ENCODE peak calls at places on chromosomes 5 and 9, in nine cellular contexts. I, N, F, C, K, J, Y, X and R are unnamed samples.

GRCh38 chr9:127974002-127974768 is 6.6 kb downstream of the EEIG1 start:
- DNase-seq in I (no peak), N (no peak), F (no peak), C (no peak), K (no peak), J (peak), Y (no peak), X (no peak), R (no peak)

GRCh38 chr5:43065384-43066230 is 25.5 kb upstream of the ANXA2R start:
- DNase-seq in I (peak), N (no peak), F (peak), C (peak), K (peak), J (peak), Y (no peak), X (peak), R (peak)

GRCh38 chr9:123049589-123050222 is 16.2 kb downstream of the GPR21 start:
- DNase-seq in I (no peak), N (no peak), F (peak), C (no peak), K (no peak), J (no peak), Y (no peak), X (no peak), R (peak)

GRCh38 chr5:31197183-31197582 is 3.7 kb downstream of the CDH6 start:
- DNase-seq in I (no peak), N (no peak), F (no peak), C (no peak), K (no peak), J (no peak), Y (no peak), X (no peak), R (no peak)

GRCh38 chr5:79189439-79190234 is 46.3 kb upstream of the JMY start:
- DNase-seq in I (no peak), N (no peak), F (no peak), C (no peak), K (no peak), J (no peak), Y (no peak), X (no peak), R (no peak)

GRCh38 chr5:171152382-171152781 is 156.7 kb upstream of the TLX3 start:
- DNase-seq in I (peak), N (no peak), F (no peak), C (no peak), K (no peak), J (no peak), Y (no peak), X (no peak), R (peak)

GRCh38 chr5:172085738-172086137 is 79.3 kb upstream of the FBXW11 start:
- DNase-seq in I (no peak), N (no peak), F (no peak), C (no peak), K (no peak), J (no peak), Y (no peak), X (no peak), R (no peak)

GRCh38 chr5:1916041-1917001 is 33.6 kb upstream of the IRX4 start:
- DNase-seq in I (no peak), N (no peak), F (no peak), C (no peak), K (no peak), J (no peak), Y (no peak), X (no peak), R (no peak)

GRCh38 chr5:178203670-178204204 is 596 bp upstream of the HNRNPAB start:
- DNase-seq in I (no peak), N (no peak), F (no peak), C (no peak), K (no peak), J (no peak), Y (peak), X (no peak), R (no peak)

GRCh38 chr9:124716795-124717194 is 54.3 kb downstream of the NR6A1 start:
- DNase-seq in I (peak), N (no peak), F (no peak), C (no peak), K (no peak), J (no peak), Y (no peak), X (no peak), R (peak)

GRCh38 chr9:4923580-4924544 is 61.2 kb upstream of the JAK2 start:
- DNase-seq in I (peak), N (no peak), F (peak), C (no peak), K (peak), J (no peak), Y (peak), X (peak), R (peak)

GRCh38 chr9:78781681-78782080 is 484.8 kb downstream of the PSAT1 start:
- DNase-seq in I (peak), N (no peak), F (no peak), C (no peak), K (no peak), J (peak), Y (no peak), X (no peak), R (peak)

GRCh38 chr5:32057157-32058096 is 116.7 kb downstream of the GOLPH3 start:
- DNase-seq in I (peak), N (no peak), F (no peak), C (no peak), K (no peak), J (no peak), Y (no peak), X (no peak), R (no peak)

GRCh38 chr5:149060325-149060724 is 2.5 kb downstream of the SH3TC2 start:
- DNase-seq in I (peak), N (no peak), F (peak), C (no peak), K (no peak), J (peak), Y (no peak), X (no peak), R (peak)

GRCh38 chr9:38063363-38063707 is 5.7 kb downstream of the SHB start:
- DNase-seq in I (no peak), N (no peak), F (no peak), C (no peak), K (no peak), J (no peak), Y (no peak), X (no peak), R (no peak)

GRCh38 chr9:16873131-16873787 is 2.8 kb upstream of the BNC2 start:
- DNase-seq in I (no peak), N (no peak), F (peak), C (no peak), K (no peak), J (no peak), Y (no peak), X (no peak), R (no peak)

GRCh38 chr5:65034782-65035181 is 266.1 kb downstream of the CWC27 start:
- DNase-seq in I (no peak), N (no peak), F (no peak), C (no peak), K (no peak), J (peak), Y (no peak), X (peak), R (no peak)

GRCh38 chr5:6814816-6815215 is 101.6 kb downstream of the TENT4A start:
- DNase-seq in I (no peak), N (no peak), F (no peak), C (no peak), K (no peak), J (no peak), Y (no peak), X (no peak), R (no peak)

GRCh38 chr5:96714951-96715451 is 52.8 kb downstream of the CAST start:
- DNase-seq in I (peak), N (peak), F (peak), C (peak), K (peak), J (no peak), Y (no peak), X (peak), R (no peak)

GRCh38 chr5:16976625-16977008 is 40.5 kb upstream of the MYO10 start:
- DNase-seq in I (no peak), N (no peak), F (no peak), C (no peak), K (no peak), J (no peak), Y (no peak), X (no peak), R (no peak)

GRCh38 chr5:115432691-115433090 is 111.9 kb downstream of the FEM1C start:
- DNase-seq in I (no peak), N (no peak), F (no peak), C (no peak), K (no peak), J (no peak), Y (no peak), X (no peak), R (no peak)

GRCh38 chr9:90219548-90220118 is 423.0 kb downstream of the DIRAS2 start:
- DNase-seq in I (no peak), N (no peak), F (peak), C (no peak), K (peak), J (peak), Y (peak), X (peak), R (peak)

GRCh38 chr9:89899476-89900047 is 294.8 kb downstream of the GADD45G start:
- DNase-seq in I (no peak), N (no peak), F (no peak), C (no peak), K (no peak), J (no peak), Y (no peak), X (no peak), R (no peak)

GRCh38 chr9:92299116-92299515 is 5.6 kb upstream of the IARS1 start:
- DNase-seq in I (no peak), N (no peak), F (no peak), C (no peak), K (no peak), J (no peak), Y (no peak), X (peak), R (no peak)

GRCh38 chr5:172892713-172893112 is 58.7 kb downstream of the ERGIC1 start:
- DNase-seq in I (no peak), N (no peak), F (no peak), C (no peak), K (no peak), J (no peak), Y (no peak), X (no peak), R (no peak)

GRCh38 chr5:40681351-40682311 is 1.9 kb downstream of the PTGER4 start:
- DNase-seq in I (peak), N (no peak), F (peak), C (no peak), K (peak), J (no peak), Y (no peak), X (no peak), R (peak)

GRCh38 chr5:139395844-139396640 is 1.1 kb upstream of the PROB1 start:
- DNase-seq in I (no peak), N (no peak), F (no peak), C (no peak), K (no peak), J (no peak), Y (no peak), X (no peak), R (no peak)

GRCh38 chr5:178312900-178313299 is 80.3 kb upstream of the PHYKPL start:
- DNase-seq in I (no peak), N (no peak), F (no peak), C (no peak), K (no peak), J (no peak), Y (no peak), X (no peak), R (no peak)

GRCh38 chr9:34069831-34070230 is 21.1 kb upstream of the UBAP2 start:
- DNase-seq in I (peak), N (no peak), F (no peak), C (no peak), K (no peak), J (no peak), Y (no peak), X (no peak), R (peak)

GRCh38 chr9:98572054-98572627 is 136.6 kb downstream of the GABBR2 start:
- DNase-seq in I (peak), N (no peak), F (no peak), C (no peak), K (no peak), J (no peak), Y (no peak), X (no peak), R (no peak)

GRCh38 chr5:73540192-73540591 is 25.2 kb downstream of the ANKRA2 start:
- DNase-seq in I (peak), N (no peak), F (peak), C (no peak), K (no peak), J (no peak), Y (no peak), X (no peak), R (peak)

GRCh38 chr9:123814526-123814925 is 115.4 kb downstream of the DENND1A start:
- DNase-seq in I (no peak), N (no peak), F (no peak), C (no peak), K (no peak), J (no peak), Y (no peak), X (no peak), R (no peak)

GRCh38 chr5:130978475-130978874 is 186.6 kb downstream of the HINT1 start:
- DNase-seq in I (peak), N (no peak), F (no peak), C (no peak), K (no peak), J (no peak), Y (no peak), X (no peak), R (peak)

GRCh38 chr9:114733814-114734213 is 51.8 kb upstream of the TEX48 start:
- DNase-seq in I (peak), N (no peak), F (no peak), C (no peak), K (no peak), J (no peak), Y (no peak), X (no peak), R (peak)

GRCh38 chr9:21709464-21710058 is 92.9 kb upstream of the MTAP start:
- DNase-seq in I (peak), N (no peak), F (peak), C (peak), K (peak), J (peak), Y (no peak), X (peak), R (no peak)

GRCh38 chr5:60844429-60844890 is 391 bp upstream of the ELOVL7 start:
- DNase-seq in I (peak), N (no peak), F (no peak), C (no peak), K (no peak), J (no peak), Y (no peak), X (no peak), R (no peak)

GRCh38 chr9:96721303-96721702 is 56.6 kb downstream of the ZNF510 start:
- DNase-seq in I (no peak), N (no peak), F (no peak), C (no peak), K (no peak), J (no peak), Y (no peak), X (no peak), R (peak)

GRCh38 chr5:40240111-40240510 is 439.6 kb upstream of the PTGER4 start:
- DNase-seq in I (peak), N (no peak), F (no peak), C (no peak), K (no peak), J (no peak), Y (no peak), X (no peak), R (no peak)

GRCh38 chr5:181131514-181131913 is 545 bp upstream of the OR2V1 start:
- DNase-seq in I (no peak), N (no peak), F (no peak), C (no peak), K (no peak), J (no peak), Y (no peak), X (no peak), R (no peak)

GRCh38 chr9:928363-929042 is 48.0 kb upstream of the DMRT3 start:
- DNase-seq in I (peak), N (no peak), F (peak), C (no peak), K (no peak), J (no peak), Y (peak), X (peak), R (peak)
- TF ChIP-seq CTCF in I (peak), N (no peak), F (peak), C (peak), K (peak), J (peak), Y (peak), X (peak), R (peak)

DNA sequence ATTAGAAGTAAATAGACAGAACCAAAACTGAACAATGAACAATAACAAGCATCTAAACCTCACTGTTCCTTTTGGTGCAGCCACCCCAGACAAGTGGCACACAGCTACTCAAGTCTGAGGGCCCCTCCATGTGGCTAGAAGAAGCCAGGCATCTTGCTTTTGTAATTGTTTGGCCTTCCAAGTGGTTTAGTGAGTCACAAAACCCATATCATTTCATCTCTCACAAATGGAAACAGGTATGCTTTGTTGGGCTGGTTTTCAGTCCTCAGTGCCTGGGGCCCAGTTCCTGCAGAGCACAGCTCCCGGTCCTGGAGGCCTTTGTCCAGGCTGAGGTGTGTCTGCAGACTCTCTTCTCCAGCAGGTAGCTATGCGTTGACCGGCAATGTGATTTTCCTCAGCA is 16.7 kb downstream of the PRLR start:
- DNase-seq in I (peak), N (no peak), F (no peak), C (no peak), K (no peak), J (no peak), Y (no peak), X (no peak), R (no peak)
- TF ChIP-seq CTCF in I (no peak), N (no peak), F (peak), C (no peak), K (no peak), J (no peak), Y (no peak), X (no peak), R (no peak)

DNA sequence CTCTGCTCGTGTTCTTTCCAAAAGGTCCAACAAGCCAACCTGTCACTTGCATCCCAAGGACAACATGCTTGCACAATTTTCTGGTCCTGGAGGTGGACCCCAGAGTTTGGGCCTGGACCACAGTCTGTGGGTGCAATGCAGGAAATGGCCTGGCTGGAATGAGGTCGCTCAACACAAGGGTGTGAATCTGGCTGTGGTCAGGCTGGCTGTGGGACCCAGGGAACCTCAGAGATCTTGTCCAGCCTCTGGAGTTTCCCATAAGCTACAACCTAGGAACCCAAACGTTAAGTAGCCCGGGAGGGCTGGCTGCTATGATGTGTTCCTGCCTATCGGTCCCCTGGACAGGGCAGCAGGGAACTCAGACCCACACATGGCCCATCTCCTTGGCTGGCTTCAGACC is 15.4 kb downstream of the TBC1D9B start:
- DNase-seq in I (no peak), N (no peak), F (no peak), C (no peak), K (no peak), J (no peak), Y (no peak), X (no peak), R (no peak)
- TF ChIP-seq CTCF in I (no peak), N (no peak), F (no peak), C (no peak), K (no peak), J (no peak), Y (no peak), X (no peak), R (no peak)

GRCh38 chr5:123087173-123088030 is 1.6 kb upstream of the PRDM6 start:
- DNase-seq in I (no peak), N (no peak), F (no peak), C (no peak), K (no peak), J (no peak), Y (peak), X (no peak), R (no peak)

GRCh38 chr5:123085638-123086286 is 3.3 kb upstream of the PRDM6 start:
- DNase-seq in I (no peak), N (no peak), F (no peak), C (no peak), K (no peak), J (no peak), Y (no peak), X (no peak), R (no peak)

GRCh38 chr5:123084730-123085605 is 4.1 kb upstream of the PRDM6 start:
- DNase-seq in I (no peak), N (no peak), F (no peak), C (no peak), K (no peak), J (no peak), Y (no peak), X (no peak), R (no peak)

GRCh38 chr5:123088031-123088805 is 823 bp upstream of the PRDM6 start:
- DNase-seq in I (no peak), N (no peak), F (peak), C (no peak), K (no peak), J (no peak), Y (peak), X (no peak), R (no peak)

GRCh38 chr5:123086376-123087055 is 2.5 kb upstream of the PRDM6 start:
- DNase-seq in I (no peak), N (no peak), F (no peak), C (no peak), K (no peak), J (no peak), Y (peak), X (no peak), R (no peak)
- TF ChIP-seq CTCF in I (no peak), N (no peak), F (no peak), C (no peak), K (no peak), J (no peak), Y (no peak), X (no peak), R (no peak)

DNA sequence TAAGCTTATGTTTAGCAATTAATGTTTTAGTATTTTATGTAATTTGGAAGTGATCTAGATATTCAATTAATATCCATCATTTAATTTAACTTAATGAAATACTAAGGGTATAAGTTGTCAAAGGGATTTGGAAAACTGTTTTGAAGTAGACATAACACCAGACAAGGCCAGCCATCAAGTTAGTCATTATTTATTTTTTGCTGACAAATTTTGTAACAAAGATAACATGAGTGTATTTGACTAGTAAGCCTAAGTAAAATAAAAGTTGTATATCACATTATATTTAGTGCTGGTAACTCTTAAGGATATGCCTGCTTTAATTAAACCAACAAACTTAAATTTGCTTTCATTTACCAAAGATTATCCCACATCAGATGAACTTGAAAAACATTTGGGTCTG is 125.9 kb upstream of the TNFAIP8 start:
- DNase-seq in I (no peak), N (no peak), F (no peak), C (no peak), K (no peak), J (no peak), Y (no peak), X (no peak), R (no peak)
- TF ChIP-seq CTCF in I (no peak), N (no peak), F (no peak), C (no peak), K (no peak), J (no peak), Y (no peak), X (no peak), R (no peak)

DNA sequence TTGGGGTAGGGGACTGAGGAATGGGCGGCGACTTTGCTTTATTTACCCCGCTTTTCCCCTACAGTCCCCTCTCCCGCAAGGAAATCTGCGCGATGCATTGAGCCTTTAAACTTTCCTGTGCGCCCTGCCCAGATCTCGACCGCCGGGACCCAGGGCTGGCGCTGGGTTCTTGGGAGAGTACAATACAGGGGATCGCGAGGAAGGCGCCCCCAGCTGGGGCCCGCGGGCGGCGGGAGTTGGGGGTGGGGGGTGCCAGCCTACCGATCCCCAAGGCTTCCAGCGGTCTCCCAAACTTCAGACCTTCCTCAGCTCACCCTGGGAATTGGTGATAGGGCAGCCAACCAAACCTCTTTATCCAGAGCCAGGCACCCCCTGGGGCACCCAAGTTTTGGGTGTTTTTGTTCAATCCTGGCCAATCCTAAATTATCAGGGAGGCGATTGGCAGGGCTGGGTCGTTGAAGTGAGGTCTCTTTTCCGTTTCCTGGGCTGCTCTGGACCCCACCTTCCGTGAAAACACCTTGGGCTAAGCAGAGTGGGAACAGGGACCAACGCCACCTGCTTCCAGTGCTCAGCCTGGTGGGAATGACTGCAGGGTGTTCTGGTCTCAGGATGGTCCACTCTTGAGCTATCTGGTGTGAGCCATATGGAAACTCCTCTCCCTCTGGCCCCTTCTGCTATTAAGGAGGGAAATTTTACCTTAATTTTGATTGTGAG is 51.4 kb upstream of the DAB2IP start:
- DNase-seq in I (no peak), N (no peak), F (no peak), C (no peak), K (no peak), J (no peak), Y (no peak), X (no peak), R (no peak)
- TF ChIP-seq CTCF in I (no peak), N (no peak), F (peak), C (no peak), K (no peak), J (no peak), Y (no peak), X (no peak), R (no peak)

GRCh38 chr9:7394007-7394774 is 405.4 kb downstream of the DMAC1 start:
- DNase-seq in I (no peak), N (no peak), F (no peak), C (no peak), K (no peak), J (no peak), Y (no peak), X (no peak), R (no peak)
- TF ChIP-seq CTCF in I (peak), N (no peak), F (no peak), C (no peak), K (no peak), J (no peak), Y (no peak), X (no peak), R (no peak)